ENCODE peak calls at places on chromosomes 5 and 9, in eight cellular contexts. P, L, Z, D, Y, A, G and T are unnamed samples.

GRCh38 chr9:113293285-113293874 is 9.8 kb downstream of the RNF183 start:
- DNase-seq in P (no peak), L (no peak), Z (peak), D (no peak), Y (no peak), A (no peak), G (peak), T (no peak)

GRCh38 chr9:88829276-88829675 is 162.0 kb upstream of the S1PR3 start:
- DNase-seq in P (peak), L (no peak), Z (peak), D (peak), Y (no peak), A (peak), G (no peak), T (no peak)

GRCh38 chr9:35996358-35996970 is 38.5 kb upstream of the OR2S2 start:
- DNase-seq in P (peak), L (no peak), Z (peak), D (no peak), Y (no peak), A (peak), G (peak), T (no peak)

GRCh38 chr5:176320577-176320976 is 41.0 kb downstream of the KIAA1191 start:
- DNase-seq in P (no peak), L (no peak), Z (no peak), D (no peak), Y (no peak), A (no peak), G (no peak), T (no peak)

GRCh38 chr9:123561055-123561454 is 205.1 kb downstream of the CRB2 start:
- DNase-seq in P (no peak), L (no peak), Z (no peak), D (no peak), Y (no peak), A (no peak), G (no peak), T (no peak)

GRCh38 chr5:45038366-45038987 is 229.7 kb downstream of the MRPS30 start:
- DNase-seq in P (peak), L (no peak), Z (peak), D (peak), Y (no peak), A (peak), G (peak), T (no peak)

GRCh38 chr5:76583163-76584047 is 39.8 kb downstream of the F2RL2 start:
- DNase-seq in P (peak), L (no peak), Z (peak), D (peak), Y (no peak), A (no peak), G (peak), T (no peak)

GRCh38 chr9:78296208-78296892 is 575 bp upstream of the PSAT1 start:
- DNase-seq in P (peak), L (peak), Z (peak), D (peak), Y (no peak), A (no peak), G (peak), T (no peak)

GRCh38 chr5:37214550-37214949 is 34.6 kb downstream of the CPLANE1 start:
- DNase-seq in P (no peak), L (no peak), Z (no peak), D (no peak), Y (no peak), A (no peak), G (no peak), T (no peak)

GRCh38 chr5:176608142-176608705 is 1.7 kb downstream of the GPRIN1 start:
- DNase-seq in P (no peak), L (no peak), Z (no peak), D (no peak), Y (no peak), A (no peak), G (no peak), T (no peak)

GRCh38 chr5:35919191-35919590 is 19.2 kb downstream of the CAPSL start:
- DNase-seq in P (peak), L (no peak), Z (peak), D (peak), Y (no peak), A (peak), G (peak), T (no peak)

GRCh38 chr5:124661317-124662141 is 84.9 kb downstream of the ZNF608 start:
- DNase-seq in P (peak), L (no peak), Z (peak), D (peak), Y (no peak), A (peak), G (peak), T (no peak)

GRCh38 chr9:93655621-93656425 is 79.4 kb downstream of the PHF2 start:
- DNase-seq in P (no peak), L (peak), Z (no peak), D (no peak), Y (peak), A (no peak), G (no peak), T (no peak)

GRCh38 chr5:36442796-36443195 is 141.1 kb upstream of the RANBP3L start:
- DNase-seq in P (peak), L (no peak), Z (peak), D (peak), Y (no peak), A (peak), G (peak), T (no peak)

GRCh38 chr9:125431741-125432271 is 170.2 kb downstream of the GAPVD1 start:
- DNase-seq in P (no peak), L (peak), Z (no peak), D (no peak), Y (peak), A (no peak), G (no peak), T (no peak)

GRCh38 chr9:131404581-131404980 is 10.7 kb downstream of the PRRC2B start:
- DNase-seq in P (peak), L (no peak), Z (peak), D (no peak), Y (no peak), A (no peak), G (peak), T (no peak)

GRCh38 chr9:123591283-123591682 is 235.3 kb downstream of the CRB2 start:
- DNase-seq in P (no peak), L (no peak), Z (no peak), D (no peak), Y (no peak), A (no peak), G (no peak), T (no peak)

GRCh38 chr5:160852049-160852448 is at the start of gene ATP10B:
- DNase-seq in P (no peak), L (no peak), Z (no peak), D (no peak), Y (no peak), A (no peak), G (no peak), T (no peak)

GRCh38 chr5:168652516-168652915 is 73.3 kb upstream of the PANK3 start:
- DNase-seq in P (no peak), L (no peak), Z (no peak), D (peak), Y (no peak), A (no peak), G (no peak), T (no peak)

GRCh38 chr5:43150748-43151147 is 30.0 kb downstream of the ZNF131 start:
- DNase-seq in P (no peak), L (no peak), Z (no peak), D (no peak), Y (no peak), A (no peak), G (no peak), T (no peak)

GRCh38 chr5:170159101-170159698 is 53.5 kb downstream of the FOXI1 start:
- DNase-seq in P (peak), L (no peak), Z (peak), D (peak), Y (no peak), A (peak), G (peak), T (no peak)

GRCh38 chr5:17833336-17833735 is 199.1 kb downstream of the TAF11L14 start:
- DNase-seq in P (peak), L (no peak), Z (no peak), D (no peak), Y (no peak), A (peak), G (no peak), T (no peak)

GRCh38 chr5:155260798-155261197 is 247.2 kb downstream of the KIF4B start:
- DNase-seq in P (no peak), L (no peak), Z (no peak), D (no peak), Y (no peak), A (no peak), G (no peak), T (no peak)
- TF ChIP-seq CTCF in P (no peak), L (no peak), Z (no peak), D (no peak), Y (no peak), A (no peak), G (no peak), T (peak)

GRCh38 chr5:179805529-179806249 is 977 bp downstream of the MGAT4B start:
- DNase-seq in P (no peak), L (peak), Z (no peak), D (no peak), Y (peak), A (no peak), G (peak), T (no peak)
- TF ChIP-seq CTCF in P (no peak), L (no peak), Z (no peak), D (no peak), Y (no peak), A (no peak), G (no peak), T (no peak)

GRCh38 chr5:137034764-137035479 is 464.2 kb downstream of the SPOCK1 start:
- DNase-seq in P (no peak), L (no peak), Z (no peak), D (no peak), Y (no peak), A (no peak), G (no peak), T (no peak)

GRCh38 chr5:137035480-137035878 is 463.6 kb downstream of the SPOCK1 start:
- DNase-seq in P (no peak), L (no peak), Z (peak), D (no peak), Y (no peak), A (no peak), G (peak), T (no peak)

GRCh38 chr5:137039939-137040515 is 459.1 kb downstream of the SPOCK1 start:
- DNase-seq in P (no peak), L (no peak), Z (no peak), D (no peak), Y (no peak), A (no peak), G (no peak), T (no peak)

GRCh38 chr5:137036630-137037029 is 462.5 kb downstream of the SPOCK1 start:
- DNase-seq in P (no peak), L (no peak), Z (no peak), D (no peak), Y (no peak), A (no peak), G (no peak), T (peak)

DNA sequence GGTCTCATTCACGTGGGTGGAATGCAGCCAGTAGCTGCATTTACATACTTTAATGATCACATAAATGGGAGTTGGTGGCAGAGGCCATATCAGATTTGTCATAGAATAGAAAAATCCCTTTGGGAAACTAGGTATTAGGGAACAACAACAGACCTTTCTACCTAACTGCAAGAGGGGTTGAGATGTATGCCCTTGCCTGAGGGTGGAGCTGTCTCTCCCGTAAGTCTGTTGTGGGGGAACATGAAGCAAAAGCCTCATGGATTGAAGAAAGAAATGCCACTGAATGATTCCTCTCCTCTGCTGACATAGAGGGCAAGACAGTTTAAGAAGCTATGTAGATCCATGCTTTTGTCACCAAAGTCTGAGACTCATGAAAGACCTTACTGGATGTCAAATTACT is 461.3 kb downstream of the SPOCK1 start:
- DNase-seq in P (no peak), L (no peak), Z (no peak), D (no peak), Y (no peak), A (no peak), G (no peak), T (no peak)
- TF ChIP-seq CTCF in P (no peak), L (no peak), Z (no peak), D (no peak), Y (no peak), A (no peak), G (no peak), T (no peak)

DNA sequence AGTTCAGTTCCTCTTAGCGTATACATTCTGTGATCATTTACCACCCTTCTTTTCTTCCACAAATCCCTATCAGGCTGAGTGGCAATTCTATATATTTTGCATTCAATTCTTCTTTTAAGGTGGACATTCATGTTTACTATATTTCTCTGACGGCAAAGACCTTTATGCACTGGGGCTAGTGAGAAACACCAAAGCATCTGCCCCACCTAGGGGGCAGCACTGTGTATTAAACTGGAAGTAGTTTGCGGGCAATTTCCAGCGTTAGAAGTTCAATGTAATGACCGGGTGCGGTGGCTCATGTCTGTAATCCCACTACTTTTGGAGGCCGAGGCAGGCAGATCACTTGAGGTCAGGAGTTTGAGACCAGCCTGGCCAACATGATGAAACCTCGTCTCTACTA is 27.9 kb upstream of the FBXL7 start:
- DNase-seq in P (no peak), L (no peak), Z (no peak), D (no peak), Y (no peak), A (no peak), G (no peak), T (no peak)
- TF ChIP-seq CTCF in P (no peak), L (no peak), Z (peak), D (peak), Y (no peak), A (peak), G (no peak), T (no peak)

DNA sequence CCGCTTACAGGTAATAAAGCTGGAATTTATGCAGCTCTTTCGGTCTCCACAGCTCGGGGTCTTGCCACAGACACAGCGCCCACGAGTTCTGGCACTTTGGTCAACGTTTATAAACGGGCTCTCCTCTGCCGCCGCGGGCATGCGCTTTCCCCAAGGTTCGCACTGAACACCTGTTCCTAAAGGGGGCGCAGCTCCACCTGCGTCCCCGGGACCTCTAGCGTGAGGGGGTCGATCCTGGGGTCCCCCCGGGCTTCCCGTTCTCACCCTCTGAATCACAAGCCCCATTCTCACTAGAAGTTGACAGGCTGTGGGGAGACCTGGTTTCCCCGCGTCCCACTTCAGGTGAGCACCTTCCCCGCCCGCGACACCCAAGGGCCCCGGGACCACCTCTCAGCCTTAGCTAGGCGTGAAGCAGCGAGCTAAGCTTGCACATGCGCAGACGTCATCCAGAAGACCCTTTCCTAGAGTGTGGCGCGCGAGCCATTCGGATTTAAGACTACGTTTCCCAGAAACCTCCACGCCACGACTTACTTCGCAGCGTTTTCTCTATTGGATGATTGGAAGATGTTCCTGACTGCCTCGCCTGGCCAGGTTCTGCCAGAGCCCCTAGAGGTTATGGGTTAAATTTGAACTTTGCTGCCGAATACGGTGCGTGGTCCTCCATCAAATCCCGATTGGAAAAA is 21.3 kb upstream of the ZNF782 start:
- DNase-seq in P (peak), L (peak), Z (peak), D (peak), Y (no peak), A (peak), G (peak), T (peak)
- TF ChIP-seq CTCF in P (peak), L (no peak), Z (peak), D (peak), Y (no peak), A (peak), G (peak), T (peak)

GRCh38 chr9:109629615-109630014 is 131.5 kb upstream of the PTPN3 start:
- DNase-seq in P (no peak), L (no peak), Z (no peak), D (no peak), Y (no peak), A (no peak), G (no peak), T (no peak)
- TF ChIP-seq CTCF in P (no peak), L (no peak), Z (no peak), D (no peak), Y (no peak), A (no peak), G (no peak), T (no peak)

GRCh38 chr5:140106101-140106500 is 7.8 kb upstream of the PURA start:
- DNase-seq in P (no peak), L (no peak), Z (no peak), D (no peak), Y (no peak), A (no peak), G (no peak), T (no peak)
- TF ChIP-seq CTCF in P (no peak), L (no peak), Z (no peak), D (peak), Y (no peak), A (no peak), G (no peak), T (no peak)

GRCh38 chr5:137051165-137051564 is 448.0 kb downstream of the SPOCK1 start:
- DNase-seq in P (no peak), L (no peak), Z (no peak), D (peak), Y (no peak), A (no peak), G (no peak), T (no peak)
- TF ChIP-seq CTCF in P (peak), L (no peak), Z (peak), D (peak), Y (no peak), A (no peak), G (peak), T (peak)

GRCh38 chr5:115770466-115770865 is 46.0 kb downstream of the CDO1 start:
- DNase-seq in P (no peak), L (no peak), Z (no peak), D (peak), Y (no peak), A (no peak), G (peak), T (no peak)
- TF ChIP-seq CTCF in P (peak), L (peak), Z (peak), D (peak), Y (no peak), A (peak), G (peak), T (peak)